ENCODE peak calls at places on chromosomes 16 and 17, in nine cellular contexts. B, O, Z, F, N, S, E, G and C are unnamed samples. For H3K9me3, the result is how much of the 10 kb centered on the place peaks cover.

GRCh38 chr16:66653581-66654350 is 42.8 kb downstream of the CMTM4 start:
- DNase-seq in B (no peak), O (no peak), Z (no peak), F (no peak), N (no peak), S (no peak), E (no peak), G (no peak), C (no peak)

GRCh38 chr17:44197980-44198720 is 1.5 kb downstream of the ATXN7L3 start:
- DNase-seq in B (no peak), O (no peak), Z (peak), F (no peak), N (no peak), S (no peak), E (no peak), G (peak), C (peak)

GRCh38 chr17:43645765-43646481 is 15.8 kb downstream of the MEOX1 start:
- DNase-seq in B (peak), O (peak), Z (no peak), F (peak), N (peak), S (peak), E (peak), G (peak), C (no peak)

GRCh38 chr17:55842405-55843158 is 91.7 kb downstream of the PCTP start:
- DNase-seq in B (no peak), O (no peak), Z (no peak), F (no peak), N (no peak), S (no peak), E (no peak), G (no peak), C (no peak)

GRCh38 chr16:11201498-11202259 is 54.3 kb downstream of the SOCS1 start:
- DNase-seq in B (no peak), O (no peak), Z (peak), F (no peak), N (no peak), S (no peak), E (no peak), G (no peak), C (no peak)

GRCh38 chr17:72302735-72303134 is 181.9 kb downstream of the SOX9 start:
- DNase-seq in B (no peak), O (no peak), Z (no peak), F (no peak), N (no peak), S (no peak), E (no peak), G (no peak), C (no peak)

GRCh38 chr16:4052801-4053662 is 63.2 kb downstream of the ADCY9 start:
- DNase-seq in B (peak), O (peak), Z (no peak), F (peak), N (peak), S (peak), E (peak), G (peak), C (no peak)

GRCh38 chr16:64240586-64240985 is 881.3 kb downstream of the CDH11 start:
- DNase-seq in B (no peak), O (no peak), Z (no peak), F (no peak), N (no peak), S (no peak), E (no peak), G (no peak), C (no peak)

GRCh38 chr17:75876938-75877751 is 1.2 kb downstream of the TRIM47 start:
- DNase-seq in B (peak), O (peak), Z (peak), F (peak), N (peak), S (peak), E (peak), G (peak), C (no peak)

GRCh38 chr17:61570118-61570517 is 20.9 kb downstream of the NACA2 start:
- DNase-seq in B (no peak), O (no peak), Z (no peak), F (no peak), N (no peak), S (no peak), E (no peak), G (no peak), C (no peak)

GRCh38 chr17:35291802-35292201 is 48.9 kb downstream of the SLFN5 start:
- DNase-seq in B (no peak), O (no peak), Z (no peak), F (no peak), N (no peak), S (no peak), E (no peak), G (no peak), C (no peak)

GRCh38 chr17:74453665-74454196 is 12.7 kb upstream of the CD300A start:
- DNase-seq in B (no peak), O (no peak), Z (peak), F (no peak), N (no peak), S (no peak), E (no peak), G (peak), C (peak)
- H3K27ac ChIP-seq in B (peak), O (peak), Z (peak), F (peak), N (peak), S (peak), E (peak), G (peak), C (no peak)

GRCh38 chr17:39823407-39824054 is 40.6 kb downstream of the IKZF3 start:
- DNase-seq in B (no peak), O (no peak), Z (no peak), F (no peak), N (no peak), S (no peak), E (no peak), G (no peak), C (peak)
- H3K9me3 ChIP-seq in B (under half), O (under half), Z (under half), F (under half), N (under half), S (under half), E (under half), G (under half), C (under half)

GRCh38 chr17:3890082-3890892 is 2.6 kb downstream of the CAMKK1 start:
- DNase-seq in B (peak), O (peak), Z (peak), F (peak), N (peak), S (peak), E (peak), G (peak), C (no peak)
- H3K27ac ChIP-seq in B (no peak), O (no peak), Z (peak), F (no peak), N (no peak), S (peak), E (no peak), G (no peak), C (no peak)

DNA sequence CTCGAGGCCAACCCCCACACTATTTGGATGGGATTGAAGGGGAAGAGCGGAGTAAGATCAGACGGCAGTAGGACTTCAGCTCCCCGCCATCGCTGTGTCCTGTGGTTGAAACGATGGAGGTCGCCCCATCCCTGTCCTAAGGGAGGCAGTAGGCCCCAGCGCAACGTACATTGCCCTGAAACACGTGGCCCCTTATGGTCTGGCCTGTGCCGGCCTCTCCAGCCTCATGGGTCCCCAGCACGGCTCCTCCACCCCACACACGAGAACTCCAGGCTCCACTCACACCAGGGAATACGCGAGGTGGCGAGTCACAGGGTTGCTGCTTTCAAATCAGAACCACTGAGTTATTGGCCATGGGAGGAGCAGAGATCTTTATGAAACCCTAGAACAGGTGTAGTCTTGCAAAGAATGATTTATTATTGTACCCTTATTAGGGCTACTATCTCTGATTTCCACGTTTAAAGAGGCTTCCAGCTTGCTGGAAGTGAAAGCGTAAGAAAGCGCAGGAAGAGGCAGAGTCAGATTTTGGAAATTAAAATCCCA is 669 bp upstream of the DCTPP1 start:
- DNase-seq in B (peak), O (no peak), Z (peak), F (no peak), N (peak), S (peak), E (peak), G (no peak), C (no peak)
- H3K9me3 ChIP-seq in B (under half), O (under half), Z (under half), F (under half), N (under half), S (under half), E (under half), G (under half), C (under half)

GRCh38 chr17:31072186-31072585 is 22.6 kb upstream of the NF1 start:
- DNase-seq in B (no peak), O (no peak), Z (no peak), F (no peak), N (no peak), S (no peak), E (no peak), G (no peak), C (no peak)
- H3K27ac ChIP-seq in B (no peak), O (no peak), Z (no peak), F (no peak), N (no peak), S (no peak), E (no peak), G (no peak), C (no peak)